ENCODE peak calls at places on chromosomes 16 and 17, in five cellular contexts. B is prostate gland, W is Caco-2, U is ascending aorta, Z is SJSA1. J is an unnamed sample.

GRCh38 chr17:44354582-44355309 is 8.9 kb downstream of the FAM171A2 start:
- DNase-seq in B (no peak), W (no peak), U (no peak), Z (no peak), J (no peak)

GRCh38 chr16:4414187-4414909 is 2.0 kb downstream of the CORO7 start:
- DNase-seq in B (no peak), W (no peak), U (no peak), Z (no peak), J (peak; percentile 48)

GRCh38 chr16:12009462-12009861 is 32.9 kb downstream of the SNX29 start:
- DNase-seq in B (no peak), W (no peak), U (no peak), Z (no peak), J (no peak)

GRCh38 chr16:57284206-57284951 is at the start of gene PLLP:
- DNase-seq in B (no peak), W (peak; percentile 89), U (no peak), Z (peak; percentile 33), J (peak; percentile 66)

GRCh38 chr17:8791910-8792270 is 7.3 kb downstream of the MFSD6L start:
- DNase-seq in B (no peak), W (no peak), U (no peak), Z (peak; percentile 54), J (peak; percentile 52)

GRCh38 chr16:5852151-5852550 is 754.6 kb upstream of the EEF2KMT start:
- DNase-seq in B (no peak), W (no peak), U (no peak), Z (no peak), J (no peak)

GRCh38 chr17:76473541-76473985 is 6.2 kb downstream of the AANAT start:
- DNase-seq in B (no peak), W (peak; percentile 61), U (no peak), Z (no peak), J (no peak)

GRCh38 chr16:19844945-19845641 is 39.6 kb downstream of the GPRC5B start:
- DNase-seq in B (no peak), W (no peak), U (no peak), Z (peak; percentile 78), J (peak; percentile 95)

GRCh38 chr17:9929873-9930272 is 24.8 kb upstream of the RCVRN start:
- DNase-seq in B (no peak), W (no peak), U (no peak), Z (no peak), J (no peak)

GRCh38 chr16:2022723-2023097 is 3.1 kb downstream of the NPW start:
- DNase-seq in B (no peak), W (peak; percentile 66), U (no peak), Z (no peak), J (peak; percentile 85)

GRCh38 chr16:53024045-53024444 is 28.7 kb downstream of the CHD9NB start:
- DNase-seq in B (no peak), W (no peak), U (no peak), Z (no peak), J (no peak)

GRCh38 chr16:75306102-75306762 is 54.8 kb upstream of the BCAR1 start:
- DNase-seq in B (peak; percentile 10), W (peak; percentile 36), U (no peak), Z (peak; percentile 79), J (no peak)

GRCh38 chr17:59333845-59334244 is 2.4 kb downstream of the YPEL2 start:
- DNase-seq in B (no peak), W (no peak), U (no peak), Z (no peak), J (no peak)

GRCh38 chr16:87447323-87447722 is 45.5 kb downstream of the ZCCHC14 start:
- DNase-seq in B (no peak), W (no peak), U (no peak), Z (peak; percentile 90), J (peak; percentile 91)

GRCh38 chr16:81618661-81619060 is 160.4 kb upstream of the PLCG2 start:
- DNase-seq in B (peak; percentile 64), W (no peak), U (no peak), Z (no peak), J (no peak)

GRCh38 chr17:45355087-45355486 is 38.3 kb upstream of the MAP3K14 start:
- DNase-seq in B (no peak), W (peak; percentile 67), U (no peak), Z (no peak), J (no peak)

GRCh38 chr17:26782153-26782552 is 511.8 kb upstream of the WSB1 start:
- DNase-seq in B (no peak), W (no peak), U (no peak), Z (no peak), J (no peak)

GRCh38 chr17:51813784-51814174 is 344.7 kb downstream of the CA10 start:
- DNase-seq in B (no peak), W (no peak), U (no peak), Z (no peak), J (no peak)

GRCh38 chr16:31092330-31092729 is 2.3 kb downstream of the VKORC1 start:
- DNase-seq in B (no peak), W (no peak), U (no peak), Z (no peak), J (no peak)

GRCh38 chr16:89623511-89624232 is 10.2 kb downstream of the DPEP1 start:
- DNase-seq in B (no peak), W (no peak), U (no peak), Z (no peak), J (no peak)

GRCh38 chr17:75530837-75531723 is 5.6 kb downstream of the LLGL2 start:
- DNase-seq in B (no peak), W (no peak), U (no peak), Z (no peak), J (no peak)

GRCh38 chr17:17553217-17554195 is 38.0 kb downstream of the PEMT start:
- DNase-seq in B (no peak), W (no peak), U (no peak), Z (no peak), J (no peak)

GRCh38 chr17:73318427-73318813 is 6.6 kb upstream of the CDC42EP4 start:
- DNase-seq in B (no peak), W (no peak), U (no peak), Z (no peak), J (no peak)

GRCh38 chr17:73316919-73317505 is 5.2 kb upstream of the CDC42EP4 start:
- DNase-seq in B (no peak), W (no peak), U (no peak), Z (no peak), J (no peak)

GRCh38 chr17:73318861-73319260 is 7.1 kb upstream of the CDC42EP4 start:
- DNase-seq in B (no peak), W (no peak), U (no peak), Z (no peak), J (no peak)

GRCh38 chr17:73319766-73320165 is 8.0 kb upstream of the CDC42EP4 start:
- DNase-seq in B (no peak), W (no peak), U (no peak), Z (no peak), J (no peak)

DNA sequence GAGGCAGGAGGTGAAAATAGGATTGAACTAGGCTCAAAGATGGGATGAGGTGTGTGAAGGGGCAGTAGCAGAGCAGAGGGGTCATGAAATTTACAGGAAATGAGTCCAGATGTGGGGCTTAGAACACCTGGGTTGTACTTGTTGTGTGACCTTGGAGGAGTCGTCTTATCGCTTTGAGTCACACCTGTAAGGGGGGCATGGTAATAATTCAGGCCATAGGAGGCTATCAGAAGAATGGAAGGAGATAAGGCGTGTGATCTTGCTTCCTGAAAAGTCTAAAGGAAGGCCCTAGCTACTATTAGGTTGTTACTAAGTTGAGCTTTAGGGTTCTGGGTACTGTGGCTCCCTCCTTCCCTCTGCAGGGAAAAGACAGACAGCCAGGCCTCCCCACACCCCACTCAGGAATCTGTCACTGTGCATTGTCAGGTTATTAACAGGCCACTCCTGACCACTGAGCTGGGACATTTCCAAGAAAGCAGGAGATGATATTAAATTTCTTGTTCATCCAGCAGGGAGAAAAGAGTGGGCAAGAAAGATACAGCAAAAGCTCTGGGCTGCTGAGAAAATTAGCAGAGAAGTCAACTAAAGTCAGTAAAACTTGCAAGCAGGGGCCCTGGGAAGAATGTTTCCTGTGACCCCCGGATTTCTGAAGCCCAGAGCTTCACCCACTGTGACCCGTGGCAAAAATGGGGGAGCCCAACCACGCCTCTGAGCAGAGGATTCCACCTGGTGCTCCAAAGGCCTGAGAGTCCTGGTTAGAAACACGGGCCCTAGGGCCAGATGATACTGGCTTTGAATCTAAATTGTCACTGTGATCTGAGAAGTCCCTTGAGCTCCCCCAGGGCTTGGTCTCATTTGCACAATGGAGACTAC is 6.0 kb upstream of the CDC42EP4 start:
- DNase-seq in B (no peak), W (no peak), U (no peak), Z (no peak), J (no peak)
- H3K4me1 ChIP-seq in B (peaks cover under 1% of the 10 kb centered on the region), W (peaks cover 1% of the 10 kb centered on the region), U (peaks cover under 1% of the 10 kb centered on the region), Z (peaks cover 16% of the 10 kb centered on the region), J (peaks cover 6% of the 10 kb centered on the region)

GRCh38 chr17:72125226-72125651 is 4.4 kb downstream of the SOX9 start:
- DNase-seq in B (no peak), W (no peak), U (no peak), Z (no peak), J (peak; percentile 13)
- H3K4me1 ChIP-seq in B (no peaks in the 10 kb centered on the region), W (peaks cover 21% of the 10 kb centered on the region), U (peaks cover 11% of the 10 kb centered on the region), Z (peaks cover 53% of the 10 kb centered on the region), J (peaks cover 15% of the 10 kb centered on the region)

GRCh38 chr17:82232876-82233785 is 4.3 kb downstream of the SLC16A3 start:
- DNase-seq in B (no peak), W (no peak), U (no peak), Z (no peak), J (no peak)

GRCh38 chr17:82232322-82232785 is 3.5 kb downstream of the SLC16A3 start:
- DNase-seq in B (no peak), W (no peak), U (no peak), Z (no peak), J (no peak)

GRCh38 chr17:82230627-82231311 is 1.9 kb downstream of the SLC16A3 start:
- DNase-seq in B (no peak), W (peak; percentile 41), U (no peak), Z (peak; percentile 89), J (peak; percentile 85)

GRCh38 chr17:82231312-82231561 is 2.4 kb downstream of the SLC16A3 start:
- DNase-seq in B (no peak), W (no peak), U (no peak), Z (peak; percentile 54), J (no peak)

DNA sequence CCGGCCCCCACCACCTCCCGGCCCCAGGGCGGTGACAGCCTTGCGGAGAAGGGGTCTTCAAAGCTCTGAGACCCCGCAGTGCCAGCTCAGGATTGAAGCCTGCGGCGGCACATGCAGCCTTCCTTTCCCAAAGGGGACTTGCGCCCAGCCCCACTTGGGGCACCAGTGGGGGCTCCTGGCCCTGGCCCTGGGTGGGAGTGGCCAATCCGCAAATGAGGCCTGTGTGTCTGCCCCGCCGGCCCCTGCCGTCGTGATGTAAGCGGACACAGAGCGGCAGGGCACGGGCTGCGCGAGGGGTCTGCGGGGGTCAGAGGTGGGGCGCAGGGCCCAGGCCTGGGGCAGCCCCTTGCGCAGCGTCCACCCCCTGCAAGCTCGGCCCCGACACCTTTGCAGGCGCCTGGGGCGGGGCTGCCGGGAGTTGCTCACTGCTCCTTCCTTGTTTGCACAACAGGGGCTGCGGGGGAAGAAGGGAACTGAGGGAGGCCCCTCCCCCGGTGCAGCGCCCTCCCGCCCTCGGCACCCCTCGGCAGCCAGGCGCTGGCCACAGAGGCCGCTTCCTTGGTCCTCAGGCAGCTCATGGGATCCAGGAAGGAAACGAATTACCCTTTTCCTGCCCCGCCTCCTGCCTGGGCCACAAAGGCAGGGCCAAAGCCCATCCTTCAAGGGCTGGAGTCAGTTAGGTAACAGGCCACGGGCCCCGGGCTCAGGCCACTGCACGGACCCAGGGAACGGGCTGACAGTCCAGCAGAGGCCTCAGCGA is 2.9 kb downstream of the SLC16A3 start:
- DNase-seq in B (peak; percentile 64), W (peak; percentile 57), U (peak; percentile 54), Z (peak; percentile 71), J (peak; percentile 84)
- H3K4me1 ChIP-seq in B (peaks cover 27% of the 10 kb centered on the region), W (peaks cover 56% of the 10 kb centered on the region), U (peaks cover 26% of the 10 kb centered on the region), Z (peaks cover 85% of the 10 kb centered on the region), J (peaks cover 83% of the 10 kb centered on the region)

GRCh38 chr17:39701784-39702422 is 2.0 kb downstream of the ERBB2 start:
- DNase-seq in B (no peak), W (no peak), U (no peak), Z (no peak), J (no peak)
- H3K4me1 ChIP-seq in B (peaks cover 39% of the 10 kb centered on the region), W (peaks cover 54% of the 10 kb centered on the region), U (peaks cover 42% of the 10 kb centered on the region), Z (peaks cover 18% of the 10 kb centered on the region), J (peaks cover 36% of the 10 kb centered on the region)

GRCh38 chr17:74133726-74134125 is 69.8 kb upstream of the RPL38 start:
- DNase-seq in B (no peak), W (no peak), U (no peak), Z (no peak), J (no peak)
- H3K4me1 ChIP-seq in B (no peaks in the 10 kb centered on the region), W (no peaks in the 10 kb centered on the region), U (no peaks in the 10 kb centered on the region), Z (no peaks in the 10 kb centered on the region), J (no peaks in the 10 kb centered on the region)